ENCODE peak calls at places on chromosomes 6 and 20, in six cellular contexts. I, L, V, D, Z and P are unnamed samples.

GRCh38 chr6:128305228-128305627 is 215.2 kb downstream of the PTPRK start:
- DNase-seq in I (no peak), L (no peak), V (no peak), D (no peak), Z (no peak), P (no peak)

GRCh38 chr6:41587223-41587879 is 41.2 kb downstream of the FOXP4 start:
- DNase-seq in I (no peak), L (no peak), V (no peak), D (no peak), Z (no peak), P (no peak)

GRCh38 chr6:63558270-63558669 is 14.0 kb upstream of the LOC128125822 start:
- DNase-seq in I (no peak), L (no peak), V (no peak), D (no peak), Z (no peak), P (no peak)

GRCh38 chr20:9507544-9508239 is 6.7 kb upstream of the LAMP5 start:
- DNase-seq in I (no peak), L (no peak), V (no peak), D (no peak), Z (no peak), P (no peak)

GRCh38 chr20:56222945-56223344 is 25.6 kb upstream of the MC3R start:
- DNase-seq in I (no peak), L (no peak), V (no peak), D (no peak), Z (no peak), P (no peak)

GRCh38 chr6:132053523-132053922 is 102.4 kb upstream of the CCN2 start:
- DNase-seq in I (no peak), L (no peak), V (no peak), D (no peak), Z (no peak), P (no peak)

GRCh38 chr6:137570307-137570832 is 76.2 kb upstream of the OLIG3 start:
- DNase-seq in I (no peak), L (no peak), V (no peak), D (no peak), Z (no peak), P (no peak)

GRCh38 chr6:4964675-4965336 is 39.0 kb downstream of the RPP40 start:
- DNase-seq in I (no peak), L (no peak), V (no peak), D (no peak), Z (no peak), P (no peak)

GRCh38 chr6:116572162-116572561 is 858 bp downstream of the RWDD1 start:
- DNase-seq in I (peak; percentile 59), L (no peak), V (no peak), D (peak; percentile 29), Z (peak; percentile 48), P (no peak)

GRCh38 chr6:130675072-130675471 is 152.1 kb upstream of the SMLR1 start:
- DNase-seq in I (no peak), L (no peak), V (peak; percentile 7), D (no peak), Z (no peak), P (no peak)

GRCh38 chr6:158752613-158753012 is 66.6 kb downstream of the EZR start:
- DNase-seq in I (no peak), L (no peak), V (peak; percentile 70), D (no peak), Z (peak; percentile 49), P (no peak)

GRCh38 chr6:1911476-1911875 is 301.8 kb downstream of the FOXC1 start:
- DNase-seq in I (no peak), L (no peak), V (no peak), D (no peak), Z (no peak), P (no peak)

GRCh38 chr6:138013949-138014348 is 93.3 kb downstream of the PERP start:
- DNase-seq in I (no peak), L (no peak), V (no peak), D (no peak), Z (no peak), P (no peak)

GRCh38 chr6:135675862-135676261 is 175.6 kb upstream of the PDE7B start:
- DNase-seq in I (no peak), L (no peak), V (peak; percentile 45), D (peak; percentile 31), Z (peak; percentile 67), P (peak; percentile 20)

GRCh38 chr6:139262519-139263300 is 29.1 kb downstream of the TXLNB start:
- DNase-seq in I (no peak), L (no peak), V (no peak), D (no peak), Z (no peak), P (no peak)

GRCh38 chr20:33532753-33533459 is 43.0 kb downstream of the CBFA2T2 start:
- DNase-seq in I (no peak), L (no peak), V (no peak), D (no peak), Z (no peak), P (no peak)

GRCh38 chr20:21265457-21266190 is 37.5 kb upstream of the XRN2 start:
- DNase-seq in I (no peak), L (no peak), V (no peak), D (no peak), Z (no peak), P (no peak)

GRCh38 chr20:57317789-57318371 is 11.7 kb upstream of the SPO11 start:
- DNase-seq in I (no peak), L (no peak), V (no peak), D (no peak), Z (no peak), P (no peak)

GRCh38 chr6:55058682-55059081 is 115.6 kb upstream of the HCRTR2 start:
- DNase-seq in I (no peak), L (no peak), V (no peak), D (no peak), Z (no peak), P (no peak)

GRCh38 chr20:41456341-41456740 is 89.7 kb upstream of the EMILIN3 start:
- DNase-seq in I (no peak), L (peak; percentile 29), V (no peak), D (no peak), Z (no peak), P (no peak)

GRCh38 chr6:141451508-141452353 is 681.0 kb upstream of the GJE1 start:
- DNase-seq in I (no peak), L (no peak), V (no peak), D (no peak), Z (peak; percentile 15), P (no peak)

GRCh38 chr20:47664068-47664437 is 121.2 kb downstream of the SULF2 start:
- DNase-seq in I (peak; percentile 36), L (no peak), V (no peak), D (no peak), Z (no peak), P (no peak)

GRCh38 chr6:71510057-71510713 is 221.6 kb downstream of the OGFRL1 start:
- DNase-seq in I (peak; percentile 25), L (peak; percentile 44), V (peak; percentile 80), D (no peak), Z (peak; percentile 74), P (peak; percentile 42)

GRCh38 chr20:45016089-45016641 is 49.9 kb downstream of the STK4 start:
- DNase-seq in I (no peak), L (no peak), V (no peak), D (no peak), Z (no peak), P (no peak)

GRCh38 chr6:4351857-4352669 is 216.7 kb upstream of the ECI2 start:
- DNase-seq in I (peak; percentile 50), L (peak; percentile 76), V (peak; percentile 36), D (no peak), Z (peak; percentile 90), P (peak; percentile 72)

GRCh38 chr20:50450961-50451752 is 59.0 kb upstream of the PTPN1 start:
- DNase-seq in I (peak; percentile 72), L (no peak), V (no peak), D (peak; percentile 40), Z (no peak), P (no peak)

GRCh38 chr6:168302534-168302933 is 17.0 kb downstream of the DACT2 start:
- DNase-seq in I (no peak), L (no peak), V (no peak), D (no peak), Z (peak; percentile 55), P (no peak)

GRCh38 chr20:3431109-3431508 is 23.6 kb upstream of the DNAAF9 start:
- DNase-seq in I (no peak), L (no peak), V (no peak), D (no peak), Z (no peak), P (no peak)

GRCh38 chr6:98286620-98287019 is 547.8 kb upstream of the POU3F2 start:
- DNase-seq in I (no peak), L (no peak), V (no peak), D (no peak), Z (no peak), P (no peak)